ENCODE peak calls at places on chromosomes 5 and 9, in four cellular contexts. I is fibroblast of lung, Q is GM06990, S is cardiac fibroblast. G is an unnamed sample.

GRCh38 chr5:6734781-6735180 is 21.5 kb downstream of the TENT4A start:
- DNase-seq in S (no peak), I (no peak), Q (no peak), G (no peak)

GRCh38 chr9:119273325-119273904 is 95.8 kb downstream of the BRINP1 start:
- DNase-seq in S (no peak), Q (no peak), I (peak; percentile 37), G (no peak)

GRCh38 chr9:91740713-91741112 is 209.3 kb downstream of the ROR2 start:
- DNase-seq in Q (no peak), S (peak; percentile 85), I (peak; percentile 64), G (no peak)

GRCh38 chr5:119943148-119943547 is 313.8 kb downstream of the FAM170A start:
- DNase-seq in Q (no peak), S (peak; percentile 46), I (peak; percentile 15), G (peak; percentile 11)

GRCh38 chr5:171858303-171858702 is 72.7 kb downstream of the SMIM23 start:
- DNase-seq in S (peak; percentile 17), Q (no peak), I (no peak), G (no peak)

GRCh38 chr9:2072752-2073405 is 57.7 kb downstream of the SMARCA2 start:
- DNase-seq in S (no peak), I (no peak), Q (no peak), G (no peak)

GRCh38 chr5:69300537-69301203 is 31.9 kb downstream of the CCDC125 start:
- DNase-seq in I (no peak), Q (no peak), S (peak; percentile 11), G (no peak)

GRCh38 chr9:18666987-18667772 is 193.2 kb downstream of the ADAMTSL1 start:
- DNase-seq in I (peak; percentile 59), Q (no peak), S (peak; percentile 75), G (no peak)

GRCh38 chr5:138654281-138654867 is 79.2 kb upstream of the HSPA9 start:
- DNase-seq in I (peak; percentile 81), Q (peak; percentile 59), S (no peak), G (peak; percentile 45)

GRCh38 chr9:78438765-78439164 is 141.8 kb downstream of the PSAT1 start:
- DNase-seq in I (no peak), S (no peak), Q (no peak), G (no peak)

GRCh38 chr9:124054671-124055212 is 43.2 kb downstream of the LHX2 start:
- DNase-seq in Q (peak; percentile 76), I (peak; percentile 99), S (peak; percentile 87), G (no peak)

GRCh38 chr9:97788763-97789663 is 64.0 kb upstream of the FOXE1 start:
- DNase-seq in I (no peak), S (no peak), Q (no peak), G (no peak)

GRCh38 chr9:79989079-79989478 is 417.3 kb downstream of the TLE4 start:
- DNase-seq in S (no peak), Q (no peak), I (no peak), G (no peak)

GRCh38 chr9:131483319-131484050 is 19.2 kb upstream of the POMT1 start:
- DNase-seq in I (no peak), S (no peak), Q (no peak), G (no peak)

GRCh38 chr5:72203251-72203845 is 96.1 kb downstream of the MAP1B start:
- DNase-seq in S (no peak), I (peak; percentile 84), Q (no peak), G (no peak)

GRCh38 chr9:93954436-93955355 is at the start of gene BARX1:
- DNase-seq in S (no peak), I (no peak), Q (no peak), G (no peak)

GRCh38 chr9:137172907-137173794 is 1.3 kb upstream of the TMEM210 start:
- DNase-seq in I (no peak), S (no peak), Q (no peak), G (no peak)
- H3K4me3 ChIP-seq in I (no peak overlapping the region), S (no peak overlapping the region), Q (no peak overlapping the region), G (no peak overlapping the region)

GRCh38 chr5:98341038-98341710 is 432.3 kb upstream of the RGMB start:
- DNase-seq in I (peak; percentile 97), Q (no peak), S (peak; percentile 76), G (no peak)

GRCh38 chr5:98341711-98342042 is 431.8 kb upstream of the RGMB start:
- DNase-seq in S (peak; percentile 34), I (peak; percentile 31), Q (no peak), G (no peak)

GRCh38 chr5:98333921-98334320 is 439.5 kb upstream of the RGMB start:
- DNase-seq in S (no peak), I (no peak), Q (no peak), G (no peak)

GRCh38 chr5:98334946-98335345 is 438.5 kb upstream of the RGMB start:
- DNase-seq in I (no peak), Q (no peak), S (no peak), G (no peak)

DNA sequence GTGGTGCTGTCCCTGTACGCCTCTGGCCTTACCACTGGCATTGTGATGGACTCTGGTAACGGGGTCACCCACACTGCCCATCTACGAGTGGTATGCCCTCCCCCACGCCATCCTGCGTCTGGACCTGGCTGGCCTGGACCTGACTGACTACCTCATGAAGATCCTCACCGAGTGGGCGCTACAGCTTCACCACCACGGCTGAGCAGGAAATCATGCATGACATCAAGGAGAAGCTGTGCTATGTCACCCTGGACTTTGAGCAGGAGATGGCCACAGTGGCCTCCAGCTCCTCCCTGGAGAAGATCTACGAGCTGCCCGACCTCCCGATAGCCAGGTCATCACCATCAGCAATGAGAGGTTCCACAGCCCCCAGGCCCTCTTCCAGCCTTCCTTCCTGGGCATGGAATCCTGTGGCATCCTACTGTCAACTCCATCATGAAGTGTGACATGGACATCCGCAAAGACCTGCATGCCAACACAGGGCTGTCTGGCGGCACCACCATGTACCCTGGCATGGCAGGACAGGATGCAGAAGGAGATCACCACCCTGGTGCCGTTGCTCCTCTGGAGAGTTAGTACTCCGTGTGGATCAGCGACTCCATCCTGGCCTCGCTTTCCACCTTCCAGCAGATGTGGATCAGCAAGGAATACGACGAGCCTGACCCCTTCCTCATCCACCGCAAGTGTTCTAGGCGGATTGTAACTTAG is 434.2 kb upstream of the RGMB start:
- DNase-seq in S (no peak), I (no peak), Q (no peak), G (no peak)
- H3K4me3 ChIP-seq in S (no peak overlapping the region), I (no peak overlapping the region), Q (no peak overlapping the region), G (no peak overlapping the region)

DNA sequence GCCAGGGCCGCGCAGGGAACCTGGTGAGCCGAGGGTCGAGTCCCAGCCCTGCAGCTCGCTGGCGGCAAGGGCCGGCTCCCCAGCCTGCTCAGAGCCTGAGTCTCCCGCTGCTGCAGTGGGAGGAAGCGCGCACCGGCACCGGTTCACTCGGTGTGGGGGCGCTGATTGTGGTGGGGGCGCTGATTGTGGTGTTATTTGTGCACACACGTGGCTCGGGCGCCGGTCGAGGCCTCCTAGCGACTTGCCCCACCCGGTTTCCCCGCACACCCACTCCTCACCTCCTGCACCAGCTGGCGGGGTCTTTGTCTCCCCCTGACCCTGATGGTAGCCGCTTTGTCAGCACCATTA is 266.7 kb downstream of the NSG2 start:
- DNase-seq in S (no peak), I (no peak), Q (no peak), G (no peak)
- H3K4me3 ChIP-seq in S (no peak overlapping the region), I (no peak overlapping the region), Q (no peak overlapping the region), G (no peak overlapping the region)

GRCh38 chr9:127873223-127873691 is 4.2 kb downstream of the AK1 start:
- DNase-seq in S (no peak), I (peak; percentile 27), Q (no peak), G (no peak)

GRCh38 chr9:127875306-127875966 is 2.0 kb downstream of the AK1 start:
- DNase-seq in Q (no peak), I (peak; percentile 80), S (peak; percentile 59), G (no peak)

GRCh38 chr9:127873886-127874285 is 3.6 kb downstream of the AK1 start:
- DNase-seq in S (peak; percentile 84), Q (no peak), I (peak; percentile 47), G (peak; percentile 34)

GRCh38 chr9:127876026-127876763 is 1.3 kb downstream of the AK1 start:
- DNase-seq in S (no peak), Q (no peak), I (no peak), G (no peak)

DNA sequence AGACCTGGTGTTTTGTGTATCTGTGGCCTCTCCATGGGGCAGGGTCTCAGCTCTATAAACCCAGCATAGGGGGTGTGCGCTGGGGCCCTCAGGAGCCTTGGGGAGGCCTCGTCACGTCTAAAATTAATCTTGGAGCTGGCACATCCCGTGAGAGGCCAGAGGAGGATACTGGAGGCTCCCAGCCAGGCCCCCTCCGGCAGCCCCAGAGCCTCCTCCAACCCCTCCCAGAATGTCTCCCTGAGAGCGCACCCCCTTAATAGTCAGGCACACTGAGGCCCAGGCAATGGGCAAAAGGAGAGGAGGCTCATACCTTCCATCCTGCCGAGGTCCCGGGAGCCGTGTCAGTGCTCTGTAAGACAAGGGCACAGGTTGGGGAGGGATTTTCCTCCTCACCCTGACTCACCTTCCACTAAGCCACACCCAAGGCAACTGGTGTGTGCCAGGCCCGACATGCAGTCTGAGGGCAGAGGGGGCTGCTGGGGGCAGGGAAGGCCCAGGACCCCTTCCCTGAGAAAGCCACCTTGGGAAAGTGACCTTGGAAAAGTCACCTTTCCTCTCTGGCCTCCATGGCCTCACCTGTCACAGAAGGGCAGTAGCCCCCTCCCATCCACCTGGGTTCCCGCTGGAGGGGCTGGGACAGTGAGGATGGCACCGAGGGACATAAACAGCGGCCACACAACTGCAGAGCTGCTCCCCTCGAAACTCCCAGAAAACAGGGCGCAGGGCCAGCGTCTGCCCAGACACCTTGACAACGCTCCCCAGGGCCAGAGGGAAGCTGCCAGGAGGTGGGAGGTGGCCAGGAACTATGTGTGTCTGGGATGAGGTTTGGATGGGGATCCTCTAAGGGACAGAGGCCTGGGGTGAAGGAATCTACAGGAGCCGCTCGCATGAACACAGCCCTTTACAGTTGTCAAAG is 2.9 kb downstream of the AK1 start:
- DNase-seq in Q (no peak), S (no peak), I (no peak), G (no peak)
- H3K4me3 ChIP-seq in Q (no peak overlapping the region), S (no peak overlapping the region), I (no peak overlapping the region), G (no peak overlapping the region)

GRCh38 chr5:41511241-41511640 is 840 bp upstream of the PLCXD3 start:
- DNase-seq in S (no peak), I (no peak), Q (no peak), G (no peak)
- H3K4me3 ChIP-seq in S (no peak overlapping the region), I (no peak overlapping the region), Q (no peak overlapping the region), G (no peak overlapping the region)

DNA sequence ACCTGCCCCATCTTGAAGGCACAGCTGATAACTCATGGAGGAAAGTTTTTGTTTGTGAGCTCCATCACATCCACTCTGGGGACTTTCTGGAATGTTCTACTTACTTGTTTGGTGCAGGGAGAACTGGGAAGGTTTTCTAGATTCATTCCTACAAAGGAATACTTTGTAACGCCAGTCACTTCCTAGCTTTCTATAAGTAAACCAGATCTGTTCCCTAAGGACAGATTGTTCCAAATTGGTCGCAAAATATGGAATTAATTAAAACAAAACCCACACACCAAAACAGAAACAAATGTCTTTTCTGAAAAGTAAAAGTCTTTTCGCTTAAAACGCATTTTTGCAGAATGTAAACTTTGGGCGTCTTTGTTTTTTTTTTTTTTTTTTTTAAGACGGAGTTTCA is 167.6 kb downstream of the PDZD2 start:
- DNase-seq in Q (no peak), I (no peak), S (no peak), G (no peak)
- H3K4me3 ChIP-seq in Q (no peak overlapping the region), I (no peak overlapping the region), S (no peak overlapping the region), G (no peak overlapping the region)

GRCh38 chr9:73149371-73150067 is 2.1 kb upstream of the ANXA1 start:
- DNase-seq in S (peak; percentile 81), I (peak; percentile 91), Q (peak; percentile 22), G (peak; percentile 88)
- H3K4me3 ChIP-seq in S (peak overlapping the region; percentile 15), I (peak overlapping the region; percentile 8), Q (no peak overlapping the region), G (peak overlapping the region; percentile 23)